ENCODE peak calls at places on chromosomes 12 and 14, in seven cellular contexts. R is endothelial cell of umbilical vein, H is cardiac muscle cell, O is A549, V is thyroid gland, M is sigmoid colon, X is omental fat pad. E is an unnamed sample.

GRCh38 chr12:130137141-130138018 is 24.9 kb upstream of the FZD10 start:
- DNase-seq in R (no peak), H (no peak), O (no peak), V (no peak), M (no peak), X (no peak), E (no peak)

GRCh38 chr14:68292467-68293334 is 473.1 kb downstream of the RAD51B start:
- DNase-seq in R (no peak), H (no peak), O (no peak), V (peak), M (no peak), X (no peak), E (no peak)

GRCh38 chr12:107436376-107436775 is 249.2 kb upstream of the PWP1 start:
- DNase-seq in R (no peak), H (peak), O (peak), V (peak), M (no peak), X (no peak), E (no peak)

GRCh38 chr12:32821293-32822089 is 65.8 kb upstream of the YARS2 start:
- DNase-seq in R (no peak), H (peak), O (no peak), V (no peak), M (no peak), X (no peak), E (no peak)

GRCh38 chr12:110186059-110186458 is 61.9 kb downstream of the IFT81 start:
- DNase-seq in R (no peak), H (no peak), O (no peak), V (no peak), M (no peak), X (no peak), E (no peak)

GRCh38 chr12:52629251-52630103 is 11.1 kb upstream of the KRT73 start:
- DNase-seq in R (no peak), H (no peak), O (no peak), V (no peak), M (no peak), X (no peak), E (no peak)

GRCh38 chr12:89373772-89374572 is 21.7 kb upstream of the DUSP6 start:
- DNase-seq in R (peak), H (no peak), O (no peak), V (no peak), M (peak), X (no peak), E (no peak)

GRCh38 chr12:23566133-23566532 is 383.3 kb downstream of the SOX5 start:
- DNase-seq in R (no peak), H (no peak), O (no peak), V (no peak), M (no peak), X (no peak), E (no peak)

GRCh38 chr14:24079521-24080141 is 8.3 kb downstream of the CPNE6 start:
- DNase-seq in R (no peak), H (no peak), O (no peak), V (no peak), M (no peak), X (no peak), E (no peak)

GRCh38 chr12:105502426-105502930 is 172.0 kb downstream of the C12orf75 start:
- DNase-seq in R (no peak), H (no peak), O (no peak), V (no peak), M (no peak), X (no peak), E (no peak)

GRCh38 chr12:14952295-14952995 is 9.0 kb downstream of the ARHGDIB start:
- DNase-seq in R (peak), H (no peak), O (peak), V (peak), M (no peak), X (no peak), E (no peak)

GRCh38 chr14:50425816-50426215 is 29.1 kb upstream of the CDKL1 start:
- DNase-seq in R (no peak), H (no peak), O (no peak), V (no peak), M (no peak), X (no peak), E (no peak)

GRCh38 chr14:25032092-25032784 is 17.7 kb downstream of the STXBP6 start:
- DNase-seq in R (no peak), H (no peak), O (no peak), V (no peak), M (no peak), X (no peak), E (no peak)

GRCh38 chr12:130765186-130765659 is 49.1 kb upstream of the RIMBP2 start:
- DNase-seq in R (peak), H (peak), O (peak), V (no peak), M (no peak), X (no peak), E (no peak)

GRCh38 chr12:54977155-54977554 is 7.4 kb downstream of the TESPA1 start:
- DNase-seq in R (no peak), H (no peak), O (no peak), V (no peak), M (no peak), X (no peak), E (no peak)

GRCh38 chr12:60035835-60036234 is 440.0 kb downstream of the SLC16A7 start:
- DNase-seq in R (peak), H (no peak), O (no peak), V (no peak), M (no peak), X (no peak), E (no peak)

GRCh38 chr12:119512772-119513497 is 80.6 kb upstream of the TMEM233 start:
- DNase-seq in R (no peak), H (peak), O (no peak), V (no peak), M (no peak), X (no peak), E (no peak)

GRCh38 chr12:74747305-74747704 is 209.7 kb downstream of the ATXN7L3B start:
- DNase-seq in R (no peak), H (no peak), O (no peak), V (no peak), M (no peak), X (no peak), E (no peak)

GRCh38 chr12:66693901-66694513 is 15.1 kb upstream of the GRIP1 start:
- DNase-seq in R (peak), H (peak), O (peak), V (no peak), M (no peak), X (no peak), E (no peak)

GRCh38 chr12:53505086-53505485 is 2.2 kb downstream of the NPFF start:
- DNase-seq in R (no peak), H (no peak), O (no peak), V (no peak), M (no peak), X (no peak), E (no peak)

GRCh38 chr12:120204171-120204570 is 3.3 kb upstream of the RPLP0 start:
- DNase-seq in R (no peak), H (no peak), O (no peak), V (no peak), M (no peak), X (no peak), E (no peak)

GRCh38 chr14:81533536-81534343 is at the start of gene SEL1L:
- DNase-seq in R (peak), H (peak), O (peak), V (peak), M (peak), X (peak), E (peak)

GRCh38 chr12:71299541-71300376 is 139.8 kb upstream of the LGR5 start:
- DNase-seq in R (no peak), H (no peak), O (no peak), V (no peak), M (no peak), X (no peak), E (no peak)

GRCh38 chr12:91974541-91974940 is 171.1 kb downstream of the BTG1 start:
- DNase-seq in R (no peak), H (no peak), O (no peak), V (no peak), M (no peak), X (no peak), E (no peak)

GRCh38 chr14:35766700-35767082 is 42.4 kb downstream of the RALGAPA1 start:
- DNase-seq in R (no peak), H (no peak), O (no peak), V (no peak), M (no peak), X (no peak), E (no peak)

GRCh38 chr12:119842380-119842779 is 34.7 kb downstream of the CIT start:
- DNase-seq in R (no peak), H (no peak), O (no peak), V (no peak), M (no peak), X (no peak), E (no peak)

GRCh38 chr12:10363922-10364838 is 25.7 kb downstream of the KLRK1 start:
- DNase-seq in R (peak), H (peak), O (peak), V (peak), M (peak), X (no peak), E (no peak)

GRCh38 chr12:71958993-71959588 is 20.4 kb downstream of the TPH2 start:
- DNase-seq in R (no peak), H (no peak), O (no peak), V (no peak), M (no peak), X (no peak), E (no peak)

GRCh38 chr12:102459314-102459713 is 21.0 kb downstream of the IGF1 start:
- DNase-seq in R (no peak), H (no peak), O (no peak), V (no peak), M (no peak), X (no peak), E (no peak)

GRCh38 chr12:102462803-102463499 is 17.4 kb downstream of the IGF1 start:
- DNase-seq in R (peak), H (no peak), O (no peak), V (no peak), M (no peak), X (no peak), E (no peak)

GRCh38 chr12:102463659-102464249 is 16.6 kb downstream of the IGF1 start:
- DNase-seq in R (no peak), H (no peak), O (no peak), V (no peak), M (no peak), X (no peak), E (no peak)

GRCh38 chr12:102461501-102461900 is 18.9 kb downstream of the IGF1 start:
- DNase-seq in R (no peak), H (no peak), O (no peak), V (no peak), M (no peak), X (no peak), E (no peak)

GRCh38 chr12:102462386-102462785 is 18.0 kb downstream of the IGF1 start:
- DNase-seq in R (no peak), H (no peak), O (no peak), V (no peak), M (no peak), X (no peak), E (no peak)
- TF ChIP-seq CTCF in R (no peak), H (no peak), O (no peak), V (no peak), M (no peak), X (no peak), E (no peak)

GRCh38 chr12:108854055-108854452 is 3.3 kb downstream of the SSH1 start:
- DNase-seq in R (no peak), H (no peak), O (no peak), V (peak), M (peak), X (no peak), E (no peak)
- TF ChIP-seq CTCF in R (peak), H (peak), O (peak), V (peak), M (peak), X (no peak), E (peak)

GRCh38 chr12:132427999-132428871 is 61.7 kb upstream of the FBRSL1 start:
- DNase-seq in R (no peak), H (no peak), O (no peak), V (no peak), M (no peak), X (no peak), E (no peak)
- TF ChIP-seq CTCF in R (no peak), H (no peak), O (no peak), V (no peak), M (no peak), X (no peak), E (no peak)

DNA sequence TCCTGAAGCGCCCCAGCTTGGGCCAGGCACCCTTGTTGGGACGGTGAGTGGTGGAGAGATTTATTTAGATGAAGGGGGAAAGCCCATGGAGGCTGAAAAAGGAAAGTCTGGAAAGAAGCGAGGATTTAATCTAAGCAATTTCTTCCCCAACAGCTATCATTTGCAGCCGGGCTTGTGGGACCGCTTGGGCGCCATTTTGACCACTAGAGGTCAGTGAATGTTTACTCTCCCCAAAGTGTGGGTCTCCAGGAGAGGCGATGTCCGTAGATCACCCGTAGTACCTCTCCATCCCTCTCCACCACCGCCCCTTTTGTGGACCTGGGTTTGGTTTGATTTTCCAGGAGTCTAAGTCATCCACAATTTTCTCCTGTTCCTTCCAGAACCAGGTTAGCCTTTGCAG is 91.2 kb upstream of the PARP11 start:
- DNase-seq in R (no peak), H (peak), O (peak), V (no peak), M (no peak), X (no peak), E (no peak)
- TF ChIP-seq CTCF in R (no peak), H (no peak), O (no peak), V (no peak), M (no peak), X (no peak), E (peak)

DNA sequence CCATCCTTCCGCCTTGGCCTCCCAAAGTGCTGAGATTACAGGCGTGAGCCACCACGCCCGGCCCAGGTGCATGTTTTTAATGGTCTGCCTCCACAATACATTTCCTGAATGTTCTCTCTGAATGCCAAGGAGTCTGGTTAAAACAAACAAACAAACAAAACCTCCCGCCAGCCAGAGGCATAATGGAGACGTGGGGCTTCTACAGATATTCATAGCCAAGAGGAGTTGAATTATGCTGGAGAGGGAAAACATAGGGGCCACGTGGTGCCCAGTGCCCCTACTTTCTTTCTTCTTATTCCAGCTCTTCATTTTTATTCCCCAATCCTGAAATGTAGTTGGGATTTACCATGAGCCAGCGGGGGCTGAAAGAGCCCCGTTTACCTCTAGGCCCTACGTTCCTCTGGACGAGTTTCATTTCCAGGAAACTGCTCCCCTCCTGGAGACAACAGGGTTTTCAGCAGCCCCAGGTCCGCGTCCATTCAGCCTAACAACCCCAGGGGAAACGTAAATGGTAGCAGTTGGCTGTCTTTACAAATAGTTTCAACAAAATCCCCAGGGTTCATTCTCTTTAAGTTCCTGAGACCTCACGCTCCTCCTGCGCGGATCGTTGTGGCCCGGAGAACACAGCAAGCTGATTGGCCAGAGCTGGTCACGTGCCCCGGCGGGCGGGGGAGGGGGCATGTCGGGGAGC is 108.5 kb upstream of the ESRRB start:
- DNase-seq in R (peak), H (no peak), O (no peak), V (peak), M (peak), X (peak), E (no peak)
- TF ChIP-seq CTCF in R (no peak), H (peak), O (no peak), V (no peak), M (no peak), X (no peak), E (no peak)

DNA sequence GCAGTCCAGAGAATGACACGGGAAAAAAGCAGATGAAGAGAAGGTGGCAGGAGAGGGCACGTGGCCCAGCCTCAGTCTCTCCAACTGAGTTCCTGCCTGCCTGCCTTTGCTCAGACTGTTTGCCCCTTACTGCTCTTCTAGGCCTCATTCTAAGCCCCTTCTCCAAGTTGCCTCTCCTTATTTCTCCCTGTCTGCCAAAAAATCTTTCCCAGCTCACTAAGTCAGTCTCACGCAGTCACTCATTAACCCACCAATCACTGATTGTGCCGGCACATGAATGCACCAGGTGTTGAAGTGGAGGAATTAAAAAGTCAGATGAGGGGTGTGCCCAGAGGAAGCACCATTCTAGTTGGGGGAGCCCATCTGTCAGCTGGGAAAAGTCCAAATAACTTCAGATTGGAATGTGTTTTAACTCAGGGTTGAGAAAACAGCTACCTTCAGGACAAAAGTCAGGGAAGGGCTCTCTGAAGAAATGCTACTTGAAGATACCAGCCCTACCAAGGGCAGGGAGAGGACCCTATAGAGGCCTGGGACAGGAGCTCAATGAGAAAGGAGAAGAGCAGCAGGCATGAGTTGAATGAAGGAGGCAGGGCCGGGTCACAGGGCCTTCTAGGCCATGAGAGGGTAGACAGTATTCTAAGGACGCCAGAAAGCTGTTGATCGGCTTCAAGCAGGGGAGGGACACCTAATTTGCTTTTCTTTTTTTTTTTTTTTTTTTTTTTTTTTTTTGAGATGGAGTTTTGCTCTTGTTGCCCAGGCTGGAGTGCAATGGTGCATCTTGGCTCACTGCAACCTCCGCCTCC is 40.9 kb downstream of the DAD1 start:
- DNase-seq in R (no peak), H (no peak), O (no peak), V (no peak), M (no peak), X (no peak), E (no peak)
- TF ChIP-seq CTCF in R (no peak), H (no peak), O (no peak), V (no peak), M (no peak), X (no peak), E (no peak)

GRCh38 chr14:51552768-51553426 is 98.8 kb upstream of the FRMD6 start:
- DNase-seq in R (peak), H (peak), O (no peak), V (peak), M (no peak), X (no peak), E (no peak)

GRCh38 chr14:51552275-51552674 is 99.4 kb upstream of the FRMD6 start:
- DNase-seq in R (no peak), H (no peak), O (no peak), V (peak), M (no peak), X (no peak), E (no peak)

GRCh38 chr14:51554339-51554920 is 97.3 kb upstream of the FRMD6 start:
- DNase-seq in R (peak), H (no peak), O (no peak), V (no peak), M (no peak), X (no peak), E (no peak)

DNA sequence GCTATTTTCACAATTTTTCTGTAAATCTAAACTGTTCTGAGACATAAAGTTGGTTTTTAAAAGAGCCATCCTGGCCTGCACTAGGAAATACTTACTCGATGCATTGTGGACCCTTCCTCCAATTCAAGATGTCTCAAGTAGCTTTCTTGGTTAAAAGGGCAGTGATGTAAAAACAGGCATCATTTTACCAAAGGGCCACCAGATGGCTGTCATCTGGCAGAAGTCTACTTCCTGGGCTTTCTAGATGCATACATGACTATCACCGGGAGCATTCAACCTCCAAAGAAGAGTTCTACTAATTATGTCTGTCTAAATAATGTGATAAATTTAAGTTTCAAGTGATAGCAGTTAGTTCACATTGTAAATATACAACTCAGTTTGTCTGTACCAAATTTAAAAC is 96.8 kb upstream of the FRMD6 start:
- DNase-seq in R (no peak), H (no peak), O (no peak), V (no peak), M (no peak), X (no peak), E (no peak)
- TF ChIP-seq CTCF in R (no peak), H (no peak), O (peak), V (no peak), M (no peak), X (no peak), E (peak)